ENCODE peak calls at places on chromosome 5, in nine cellular contexts. One of them, this sample, is unnamed.

GRCh38 chr5:112594941-112595340 is 142.7 kb upstream of the APC start:
- DNase-seq in GM23248: no peak
- DNase-seq in dorsolateral prefrontal cortex: no peak
- DNase-seq in pancreas: no peak
- DNase-seq in iPS DF 6.9: no peak
- DNase-seq in CD8-positive, alpha-beta memory T cell: no peak
- DNase-seq in sigmoid colon: no peak
- DNase-seq in ovary: no peak
- DNase-seq in A549: no peak
- DNase-seq in this sample: no peak

GRCh38 chr5:4095918-4096630 is 500.4 kb downstream of the IRX1 start:
- DNase-seq in ovary: no peak
- DNase-seq in CD8-positive, alpha-beta memory T cell: no peak
- DNase-seq in pancreas: no peak
- DNase-seq in dorsolateral prefrontal cortex: no peak
- DNase-seq in iPS DF 6.9: no peak
- DNase-seq in sigmoid colon: no peak
- DNase-seq in A549: no peak
- DNase-seq in GM23248: no peak
- DNase-seq in this sample: no peak

GRCh38 chr5:142866563-142867275 is 96.5 kb downstream of the ARHGAP26 start:
- DNase-seq in iPS DF 6.9: no peak
- DNase-seq in A549: peak
- DNase-seq in ovary: no peak
- DNase-seq in dorsolateral prefrontal cortex: no peak
- DNase-seq in pancreas: no peak
- DNase-seq in CD8-positive, alpha-beta memory T cell: peak
- DNase-seq in sigmoid colon: no peak
- DNase-seq in GM23248: peak
- DNase-seq in this sample: no peak

GRCh38 chr5:154967419-154968024 is 26.6 kb downstream of the MRPL22 start:
- DNase-seq in dorsolateral prefrontal cortex: no peak
- DNase-seq in pancreas: no peak
- DNase-seq in sigmoid colon: no peak
- DNase-seq in GM23248: peak
- DNase-seq in ovary: no peak
- DNase-seq in A549: peak
- DNase-seq in CD8-positive, alpha-beta memory T cell: no peak
- DNase-seq in iPS DF 6.9: peak
- DNase-seq in this sample: no peak

GRCh38 chr5:133195250-133195649 is 143.4 kb downstream of the HSPA4 start:
- DNase-seq in iPS DF 6.9: no peak
- DNase-seq in A549: no peak
- DNase-seq in pancreas: no peak
- DNase-seq in sigmoid colon: no peak
- DNase-seq in GM23248: no peak
- DNase-seq in dorsolateral prefrontal cortex: no peak
- DNase-seq in ovary: no peak
- DNase-seq in CD8-positive, alpha-beta memory T cell: no peak
- DNase-seq in this sample: no peak

GRCh38 chr5:76319673-76320072 is 83.4 kb upstream of the IQGAP2 start:
- DNase-seq in iPS DF 6.9: no peak
- DNase-seq in sigmoid colon: no peak
- DNase-seq in GM23248: no peak
- DNase-seq in ovary: no peak
- DNase-seq in dorsolateral prefrontal cortex: no peak
- DNase-seq in CD8-positive, alpha-beta memory T cell: no peak
- DNase-seq in A549: no peak
- DNase-seq in pancreas: no peak
- DNase-seq in this sample: no peak

GRCh38 chr5:133729800-133730199 is 117.5 kb upstream of the FSTL4 start:
- DNase-seq in pancreas: no peak
- DNase-seq in iPS DF 6.9: no peak
- DNase-seq in A549: no peak
- DNase-seq in ovary: no peak
- DNase-seq in GM23248: no peak
- DNase-seq in CD8-positive, alpha-beta memory T cell: no peak
- DNase-seq in sigmoid colon: peak
- DNase-seq in dorsolateral prefrontal cortex: no peak
- DNase-seq in this sample: no peak

GRCh38 chr5:135324897-135325650 is 74.0 kb downstream of the MACROH2A1 start:
- DNase-seq in sigmoid colon: no peak
- DNase-seq in ovary: no peak
- DNase-seq in pancreas: no peak
- DNase-seq in iPS DF 6.9: no peak
- DNase-seq in CD8-positive, alpha-beta memory T cell: no peak
- DNase-seq in dorsolateral prefrontal cortex: no peak
- DNase-seq in A549: no peak
- DNase-seq in GM23248: no peak
- DNase-seq in this sample: no peak

GRCh38 chr5:125835293-125836172 is 587.7 kb upstream of the GRAMD2B start:
- DNase-seq in CD8-positive, alpha-beta memory T cell: no peak
- DNase-seq in GM23248: peak
- DNase-seq in iPS DF 6.9: peak
- DNase-seq in pancreas: peak
- DNase-seq in ovary: no peak
- DNase-seq in dorsolateral prefrontal cortex: peak
- DNase-seq in A549: peak
- DNase-seq in sigmoid colon: peak
- DNase-seq in this sample: no peak

GRCh38 chr5:147310059-147310704 is 75.4 kb downstream of the STK32A start:
- DNase-seq in ovary: no peak
- DNase-seq in GM23248: peak
- DNase-seq in pancreas: peak
- DNase-seq in CD8-positive, alpha-beta memory T cell: no peak
- DNase-seq in A549: peak
- DNase-seq in dorsolateral prefrontal cortex: peak
- DNase-seq in sigmoid colon: peak
- DNase-seq in iPS DF 6.9: no peak
- DNase-seq in this sample: no peak

GRCh38 chr5:129271309-129271708 is 176.8 kb downstream of the ISOC1 start:
- DNase-seq in A549: no peak
- DNase-seq in pancreas: no peak
- DNase-seq in iPS DF 6.9: peak
- DNase-seq in sigmoid colon: no peak
- DNase-seq in ovary: no peak
- DNase-seq in dorsolateral prefrontal cortex: no peak
- DNase-seq in CD8-positive, alpha-beta memory T cell: no peak
- DNase-seq in GM23248: no peak
- DNase-seq in this sample: no peak

GRCh38 chr5:68406344-68406743 is 190.8 kb downstream of the PIK3R1 start:
- DNase-seq in GM23248: no peak
- DNase-seq in ovary: no peak
- DNase-seq in sigmoid colon: no peak
- DNase-seq in A549: no peak
- DNase-seq in pancreas: no peak
- DNase-seq in iPS DF 6.9: no peak
- DNase-seq in dorsolateral prefrontal cortex: no peak
- DNase-seq in CD8-positive, alpha-beta memory T cell: no peak
- DNase-seq in this sample: no peak

GRCh38 chr5:109553826-109554225 is 135.9 kb upstream of the MAN2A1 start:
- DNase-seq in iPS DF 6.9: no peak
- DNase-seq in pancreas: no peak
- DNase-seq in CD8-positive, alpha-beta memory T cell: no peak
- DNase-seq in A549: no peak
- DNase-seq in GM23248: no peak
- DNase-seq in ovary: no peak
- DNase-seq in sigmoid colon: no peak
- DNase-seq in dorsolateral prefrontal cortex: no peak
- DNase-seq in this sample: no peak

GRCh38 chr5:16713386-16713928 is 96.7 kb upstream of the RETREG1 start:
- DNase-seq in iPS DF 6.9: no peak
- DNase-seq in GM23248: peak
- DNase-seq in A549: no peak
- DNase-seq in pancreas: no peak
- DNase-seq in dorsolateral prefrontal cortex: peak
- DNase-seq in ovary: no peak
- DNase-seq in CD8-positive, alpha-beta memory T cell: no peak
- DNase-seq in sigmoid colon: no peak
- DNase-seq in this sample: no peak

GRCh38 chr5:57482671-57483106 is at the start of gene ACTBL2:
- DNase-seq in A549: no peak
- DNase-seq in CD8-positive, alpha-beta memory T cell: no peak
- DNase-seq in GM23248: peak
- DNase-seq in dorsolateral prefrontal cortex: no peak
- DNase-seq in ovary: no peak
- DNase-seq in iPS DF 6.9: no peak
- DNase-seq in sigmoid colon: no peak
- DNase-seq in pancreas: no peak
- DNase-seq in this sample: no peak
- H3K27ac ChIP-seq in A549: no peak
- H3K27ac ChIP-seq in CD8-positive, alpha-beta memory T cell: no peak
- H3K27ac ChIP-seq in GM23248: peak
- H3K27ac ChIP-seq in dorsolateral prefrontal cortex: no peak
- H3K27ac ChIP-seq in ovary: no peak
- H3K27ac ChIP-seq in iPS DF 6.9: no peak
- H3K27ac ChIP-seq in sigmoid colon: no peak
- H3K27ac ChIP-seq in pancreas: no peak
- H3K27ac ChIP-seq in this sample: no peak

DNA sequence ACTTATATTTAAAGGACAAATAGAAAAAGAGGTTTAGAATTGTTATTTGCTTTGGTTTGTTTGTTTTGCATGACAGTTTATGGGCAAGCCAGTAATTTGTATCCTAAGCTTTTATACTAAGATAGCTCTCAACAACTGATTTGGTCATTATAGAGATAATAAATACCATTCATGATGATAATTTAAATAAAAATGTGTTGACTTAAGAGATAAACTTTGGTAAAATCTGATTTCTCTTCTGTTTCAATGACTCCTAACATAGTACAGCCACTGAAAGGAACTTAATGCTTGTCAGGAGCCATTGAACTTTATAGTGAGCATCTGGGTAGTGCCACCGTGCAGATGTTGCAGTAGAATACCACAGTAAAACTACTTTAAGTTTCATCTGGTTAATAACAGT is 160.7 kb upstream of the ACOT12 start:
- DNase-seq in GM23248: no peak
- DNase-seq in sigmoid colon: no peak
- DNase-seq in A549: no peak
- DNase-seq in CD8-positive, alpha-beta memory T cell: no peak
- DNase-seq in iPS DF 6.9: no peak
- DNase-seq in dorsolateral prefrontal cortex: no peak
- DNase-seq in ovary: no peak
- DNase-seq in pancreas: no peak
- DNase-seq in this sample: no peak
- H3K27ac ChIP-seq in GM23248: no peak
- H3K27ac ChIP-seq in sigmoid colon: no peak
- H3K27ac ChIP-seq in A549: no peak
- H3K27ac ChIP-seq in CD8-positive, alpha-beta memory T cell: no peak
- H3K27ac ChIP-seq in iPS DF 6.9: no peak
- H3K27ac ChIP-seq in dorsolateral prefrontal cortex: no peak
- H3K27ac ChIP-seq in ovary: no peak
- H3K27ac ChIP-seq in pancreas: no peak
- H3K27ac ChIP-seq in this sample: no peak

DNA sequence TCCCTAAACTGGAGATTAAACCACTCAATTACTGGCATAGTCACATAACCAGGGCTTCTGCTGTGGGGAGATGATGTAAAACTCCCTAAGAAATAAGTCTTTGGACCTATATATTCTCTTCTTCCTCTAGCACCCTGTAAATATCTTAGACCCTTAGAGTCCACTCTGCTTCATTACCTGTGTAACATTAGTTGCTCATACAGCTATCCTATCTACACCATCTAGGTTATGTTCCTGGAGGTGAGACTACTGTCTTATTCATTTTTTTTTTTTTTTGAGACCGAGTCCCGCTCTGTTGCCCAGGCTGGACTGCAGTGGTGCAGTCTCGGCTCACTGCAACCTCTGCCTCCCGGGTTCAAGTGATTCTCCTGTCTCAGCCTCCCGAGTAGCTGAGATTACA is 9.6 kb upstream of the TICAM2 start:
- DNase-seq in A549: no peak
- DNase-seq in GM23248: no peak
- DNase-seq in dorsolateral prefrontal cortex: no peak
- DNase-seq in iPS DF 6.9: no peak
- DNase-seq in sigmoid colon: no peak
- DNase-seq in pancreas: no peak
- DNase-seq in ovary: no peak
- DNase-seq in CD8-positive, alpha-beta memory T cell: no peak
- DNase-seq in this sample: no peak
- H3K27ac ChIP-seq in A549: no peak
- H3K27ac ChIP-seq in GM23248: no peak
- H3K27ac ChIP-seq in dorsolateral prefrontal cortex: no peak
- H3K27ac ChIP-seq in iPS DF 6.9: no peak
- H3K27ac ChIP-seq in sigmoid colon: no peak
- H3K27ac ChIP-seq in pancreas: no peak
- H3K27ac ChIP-seq in ovary: no peak
- H3K27ac ChIP-seq in CD8-positive, alpha-beta memory T cell: no peak
- H3K27ac ChIP-seq in this sample: no peak

GRCh38 chr5:139473565-139473964 is 2.8 kb downstream of the SMIM33 start:
- DNase-seq in pancreas: no peak
- DNase-seq in dorsolateral prefrontal cortex: no peak
- DNase-seq in sigmoid colon: no peak
- DNase-seq in CD8-positive, alpha-beta memory T cell: no peak
- DNase-seq in ovary: no peak
- DNase-seq in GM23248: peak
- DNase-seq in A549: no peak
- DNase-seq in iPS DF 6.9: no peak
- DNase-seq in this sample: no peak

GRCh38 chr5:139473105-139473504 is 2.3 kb downstream of the SMIM33 start:
- DNase-seq in ovary: no peak
- DNase-seq in dorsolateral prefrontal cortex: no peak
- DNase-seq in CD8-positive, alpha-beta memory T cell: no peak
- DNase-seq in iPS DF 6.9: no peak
- DNase-seq in A549: no peak
- DNase-seq in pancreas: no peak
- DNase-seq in GM23248: no peak
- DNase-seq in sigmoid colon: no peak
- DNase-seq in this sample: no peak

GRCh38 chr5:139472410-139473030 is 1.7 kb downstream of the SMIM33 start:
- DNase-seq in GM23248: no peak
- DNase-seq in CD8-positive, alpha-beta memory T cell: no peak
- DNase-seq in A549: no peak
- DNase-seq in sigmoid colon: no peak
- DNase-seq in iPS DF 6.9: no peak
- DNase-seq in pancreas: no peak
- DNase-seq in dorsolateral prefrontal cortex: no peak
- DNase-seq in ovary: no peak
- DNase-seq in this sample: no peak

GRCh38 chr5:139468421-139468931 is 2.3 kb upstream of the SMIM33 start:
- DNase-seq in CD8-positive, alpha-beta memory T cell: no peak
- DNase-seq in GM23248: peak
- DNase-seq in pancreas: no peak
- DNase-seq in iPS DF 6.9: no peak
- DNase-seq in sigmoid colon: no peak
- DNase-seq in A549: no peak
- DNase-seq in ovary: no peak
- DNase-seq in dorsolateral prefrontal cortex: no peak
- DNase-seq in this sample: peak

DNA sequence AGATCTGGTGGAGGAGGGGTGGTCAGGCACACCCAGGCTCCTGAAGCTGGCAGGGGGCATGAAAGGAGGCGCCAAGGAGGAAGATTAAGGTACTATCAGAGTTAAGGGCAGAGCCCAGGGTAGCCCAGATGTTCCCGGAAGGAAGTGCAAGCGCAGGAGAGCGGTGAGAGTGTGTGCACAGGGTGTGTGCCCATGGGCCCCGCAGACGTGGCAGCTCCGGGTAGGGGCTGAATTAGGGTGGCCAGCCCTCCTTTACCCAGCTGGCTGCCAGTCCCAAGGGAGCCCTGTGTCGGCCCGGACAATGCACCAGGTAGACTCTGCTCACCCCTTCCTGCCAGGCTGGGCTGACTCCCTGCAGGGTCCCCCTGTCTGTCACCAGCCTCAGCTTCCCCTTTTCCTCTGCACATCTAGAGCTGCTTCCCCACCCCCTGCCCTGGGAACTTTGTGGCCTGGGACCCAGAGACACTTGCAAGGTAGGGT is at the start of gene SMIM33:
- DNase-seq in GM23248: no peak
- DNase-seq in A549: no peak
- DNase-seq in sigmoid colon: no peak
- DNase-seq in ovary: no peak
- DNase-seq in CD8-positive, alpha-beta memory T cell: peak
- DNase-seq in iPS DF 6.9: no peak
- DNase-seq in pancreas: no peak
- DNase-seq in dorsolateral prefrontal cortex: no peak
- DNase-seq in this sample: no peak
- H3K27ac ChIP-seq in GM23248: no peak
- H3K27ac ChIP-seq in A549: no peak
- H3K27ac ChIP-seq in sigmoid colon: no peak
- H3K27ac ChIP-seq in ovary: no peak
- H3K27ac ChIP-seq in CD8-positive, alpha-beta memory T cell: no peak
- H3K27ac ChIP-seq in iPS DF 6.9: no peak
- H3K27ac ChIP-seq in pancreas: no peak
- H3K27ac ChIP-seq in dorsolateral prefrontal cortex: no peak
- H3K27ac ChIP-seq in this sample: no peak

This sample was measured in caudate nucleus.